ENCODE peak calls at places on chromosomes 2 and 18, in six cellular contexts. N, T, U, C, Y and E are unnamed samples.

GRCh38 chr2:151827564-151828142 is 568 bp downstream of the ARL5A start:
- DNase-seq in Y (no peak), C (peak; percentile 43), T (peak; percentile 9), N (peak; percentile 44), U (peak; percentile 52), E (no peak)

GRCh38 chr2:118807668-118808428 is 39.6 kb downstream of the EN1 start:
- DNase-seq in C (peak; percentile 73), T (no peak), U (no peak), N (no peak), Y (no peak), E (no peak)

GRCh38 chr2:237686659-237687136 is 59.3 kb downstream of the LRRFIP1 start:
- DNase-seq in N (no peak), Y (no peak), T (no peak), C (no peak), U (no peak), E (no peak)

GRCh38 chr2:126644630-126645191 is 11.2 kb upstream of the GYPC start:
- DNase-seq in U (no peak), N (peak; percentile 20), Y (no peak), C (no peak), T (no peak), E (no peak)

GRCh38 chr18:12001400-12001799 is 20.1 kb downstream of the IMPA2 start:
- DNase-seq in N (no peak), T (no peak), U (no peak), C (no peak), Y (no peak), E (no peak)

GRCh38 chr2:35163948-35164347 is 1191.6 kb upstream of the CRIM1 start:
- DNase-seq in Y (no peak), U (no peak), C (no peak), N (no peak), T (no peak), E (no peak)

GRCh38 chr18:9049495-9049809 is 53.0 kb upstream of the NDUFV2 start:
- DNase-seq in C (no peak), T (no peak), N (no peak), U (no peak), Y (no peak), E (no peak)

GRCh38 chr2:169107645-169108044 is 38.3 kb downstream of the DHRS9 start:
- DNase-seq in N (peak; percentile 53), C (no peak), T (no peak), U (no peak), Y (no peak), E (no peak)

GRCh38 chr2:74562126-74562775 is 7.7 kb downstream of the DOK1 start:
- DNase-seq in T (no peak), Y (no peak), C (no peak), N (no peak), U (no peak), E (no peak)

GRCh38 chr2:169050476-169051240 is 18.7 kb upstream of the DHRS9 start:
- DNase-seq in Y (no peak), T (peak; percentile 16), U (no peak), C (no peak), N (no peak), E (no peak)

GRCh38 chr18:74623047-74623816 is 25.6 kb downstream of the ZNF407 start:
- DNase-seq in T (no peak), U (no peak), Y (no peak), N (peak; percentile 32), C (peak; percentile 27), E (no peak)

GRCh38 chr2:200765995-200766660 is 45.6 kb upstream of the BZW1 start:
- DNase-seq in U (no peak), N (no peak), Y (no peak), C (no peak), T (no peak), E (no peak)

GRCh38 chr18:78178812-78179211 is 800.8 kb upstream of the SALL3 start:
- DNase-seq in Y (no peak), U (no peak), T (no peak), C (no peak), N (no peak), E (no peak)

GRCh38 chr18:9814431-9814830 is 71.3 kb upstream of the TXNDC2 start:
- DNase-seq in T (peak; percentile 66), U (no peak), Y (no peak), C (no peak), N (no peak), E (peak; percentile 46)

GRCh38 chr18:25974630-25975077 is 115.8 kb downstream of the SS18 start:
- DNase-seq in Y (no peak), N (no peak), C (no peak), U (no peak), T (no peak), E (no peak)

GRCh38 chr2:207385903-207386302 is 143.9 kb upstream of the CREB1 start:
- DNase-seq in C (no peak), N (no peak), U (no peak), T (peak; percentile 88), Y (no peak), E (no peak)

GRCh38 chr2:122261923-122262322 is 506.5 kb downstream of the TSN start:
- DNase-seq in C (no peak), T (no peak), U (no peak), N (no peak), Y (no peak), E (no peak)

GRCh38 chr2:224951723-224952481 is 90.4 kb downstream of the DOCK10 start:
- DNase-seq in T (no peak), U (no peak), N (no peak), C (no peak), Y (no peak), E (no peak)
- H3K4me3 ChIP-seq in T (no peak overlapping the region), U (no peak overlapping the region), N (no peak overlapping the region), C (no peak overlapping the region), Y (no peak overlapping the region), E (no peak overlapping the region)

GRCh38 chr2:44936715-44937687 is 4.5 kb upstream of the SIX3 start:
- DNase-seq in Y (no peak), T (no peak), C (peak; percentile 93), U (no peak), N (no peak), E (no peak)
- H3K4me3 ChIP-seq in Y (no peak overlapping the region), T (no peak overlapping the region), C (peak overlapping the region; percentile 96), U (no peak overlapping the region), N (no peak overlapping the region), E (no peak overlapping the region)

GRCh38 chr2:46097714-46098480 is 199.3 kb upstream of the EPAS1 start:
- DNase-seq in U (peak; percentile 75), T (peak; percentile 96), C (no peak), N (no peak), Y (peak; percentile 66), E (peak; percentile 97)
- H3K4me3 ChIP-seq in U (no peak overlapping the region), T (no peak overlapping the region), C (no peak overlapping the region), N (no peak overlapping the region), Y (no peak overlapping the region), E (no peak overlapping the region)

GRCh38 chr2:191411472-191411871 is 166.3 kb downstream of the MYO1B start:
- DNase-seq in T (no peak), N (no peak), Y (no peak), U (no peak), C (no peak), E (no peak)
- H3K4me3 ChIP-seq in T (no peak overlapping the region), N (no peak overlapping the region), Y (no peak overlapping the region), U (no peak overlapping the region), C (no peak overlapping the region), E (no peak overlapping the region)

DNA sequence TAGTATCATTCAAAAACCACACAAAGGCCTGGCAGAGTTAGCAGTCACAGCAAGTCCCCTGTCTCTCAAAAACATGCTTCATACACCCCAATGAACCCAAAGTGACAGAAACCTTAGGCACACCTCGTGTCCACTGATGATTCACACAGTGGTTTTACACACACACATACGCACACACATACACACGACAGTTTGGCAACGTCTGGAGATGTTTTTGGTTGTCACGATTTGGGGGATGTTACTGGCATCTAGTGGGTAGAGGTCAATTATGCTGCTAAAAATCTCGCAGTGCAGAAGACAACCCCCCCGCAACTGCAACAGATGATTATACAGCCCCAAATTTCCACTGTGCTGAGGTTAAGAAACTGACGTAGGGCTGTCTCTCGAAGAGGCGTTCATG is 72.9 kb upstream of the PARD3B start:
- DNase-seq in C (no peak), U (no peak), N (no peak), T (no peak), Y (no peak), E (peak; percentile 38)
- H3K4me3 ChIP-seq in C (no peak overlapping the region), U (no peak overlapping the region), N (no peak overlapping the region), T (no peak overlapping the region), Y (no peak overlapping the region), E (no peak overlapping the region)

GRCh38 chr2:201866643-201867310 is 60.4 kb downstream of the CDK15 start:
- DNase-seq in C (no peak), N (no peak), Y (no peak), T (no peak), U (no peak), E (no peak)
- H3K4me3 ChIP-seq in C (no peak overlapping the region), N (no peak overlapping the region), Y (no peak overlapping the region), T (no peak overlapping the region), U (no peak overlapping the region), E (no peak overlapping the region)

GRCh38 chr18:43303376-43303775 is 26.1 kb upstream of the SYT4 start:
- DNase-seq in N (no peak), U (no peak), T (no peak), Y (no peak), C (no peak), E (no peak)
- H3K4me3 ChIP-seq in N (no peak overlapping the region), U (no peak overlapping the region), T (no peak overlapping the region), Y (no peak overlapping the region), C (no peak overlapping the region), E (no peak overlapping the region)

DNA sequence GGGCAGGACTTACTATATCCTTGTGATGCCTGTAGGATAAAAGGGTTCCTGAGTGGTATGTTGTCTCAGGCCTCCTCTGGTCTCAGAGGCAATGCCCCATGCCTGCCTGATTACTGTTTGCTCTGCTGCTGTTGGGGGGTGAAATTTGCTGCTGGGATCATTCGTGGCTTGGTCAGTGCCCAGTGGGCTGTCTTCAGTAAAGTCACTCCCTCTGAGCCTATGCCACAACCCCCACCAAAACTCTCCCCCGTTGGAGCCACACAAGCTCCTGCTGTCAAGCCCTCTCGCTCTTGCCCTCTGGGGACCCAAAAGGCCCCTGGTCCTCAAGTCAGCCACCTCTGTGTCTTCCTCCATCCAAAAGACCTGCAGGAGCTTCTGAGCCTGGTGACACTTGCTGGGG is 38.6 kb upstream of the TGIF1 start:
- DNase-seq in Y (no peak), U (no peak), T (no peak), C (no peak), N (no peak), E (no peak)
- H3K4me3 ChIP-seq in Y (peak overlapping the region; percentile 60), U (no peak overlapping the region), T (no peak overlapping the region), C (no peak overlapping the region), N (peak overlapping the region; percentile 7), E (no peak overlapping the region)

DNA sequence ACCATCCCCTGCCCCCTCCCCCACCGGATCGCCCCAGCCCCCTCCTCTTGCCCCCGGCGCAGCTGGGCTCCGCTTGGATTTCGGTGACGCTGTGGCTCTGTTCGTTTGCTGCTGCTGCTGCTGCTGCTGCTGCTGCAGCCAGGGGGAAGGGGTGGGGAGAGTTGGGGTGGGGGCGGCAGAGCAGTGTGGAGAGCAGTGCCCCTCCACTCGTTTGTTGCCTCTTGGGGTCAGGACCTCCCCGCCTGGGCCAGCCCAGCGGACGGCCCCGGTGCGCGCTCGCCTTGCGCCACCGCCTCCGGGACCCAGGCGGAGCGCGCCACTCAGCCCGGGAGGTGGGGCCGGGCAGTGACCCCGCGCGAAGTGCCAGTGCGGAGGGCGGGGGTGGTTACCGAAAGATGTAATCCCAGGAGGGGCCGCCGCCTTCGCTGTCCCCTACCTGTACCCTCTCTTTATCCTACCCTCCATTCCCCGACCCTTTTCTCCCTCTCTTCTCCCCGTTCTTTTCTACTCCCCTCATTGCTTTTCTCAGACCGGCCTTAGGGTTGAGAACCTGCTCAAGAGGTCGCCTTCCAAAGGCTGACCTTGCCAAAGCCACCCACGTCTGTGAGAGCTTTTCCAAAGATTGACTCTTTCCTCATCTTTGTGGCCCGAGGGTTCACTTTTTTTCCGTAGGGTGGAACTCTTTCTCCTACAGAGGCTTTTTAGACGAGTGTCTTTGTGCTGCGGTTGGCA is 187.6 kb upstream of the FANCL start:
- DNase-seq in Y (no peak), U (no peak), T (no peak), N (no peak), C (peak; percentile 88), E (no peak)
- H3K4me3 ChIP-seq in Y (no peak overlapping the region), U (no peak overlapping the region), T (peak overlapping the region; percentile 62), N (no peak overlapping the region), C (peak overlapping the region; percentile 84), E (no peak overlapping the region)

GRCh38 chr2:26983746-26984145 is 13.3 kb downstream of the MAPRE3 start:
- DNase-seq in N (no peak), Y (no peak), U (no peak), C (no peak), T (no peak), E (no peak)
- H3K4me3 ChIP-seq in N (no peak overlapping the region), Y (no peak overlapping the region), U (no peak overlapping the region), C (no peak overlapping the region), T (no peak overlapping the region), E (no peak overlapping the region)